ENCODE peak calls at places on chromosomes 16 and 17, in seven cellular contexts. One of them, this sample, is unnamed.

GRCh38 chr16:48435906-48436305 is 50.7 kb upstream of the SIAH1 start:
- DNase-seq in CD4-positive, alpha-beta T cell: no peak
- DNase-seq in astrocyte of the spinal cord: no peak
- DNase-seq in pancreas: no peak
- DNase-seq in mucosa of descending colon: no peak
- DNase-seq in lower leg skin: no peak
- DNase-seq in WTC11: no peak
- DNase-seq in this sample: no peak

GRCh38 chr17:65154770-65155589 is 17.8 kb downstream of the RGS9 start:
- DNase-seq in mucosa of descending colon: peak
- DNase-seq in lower leg skin: no peak
- DNase-seq in astrocyte of the spinal cord: peak
- DNase-seq in CD4-positive, alpha-beta T cell: no peak
- DNase-seq in pancreas: no peak
- DNase-seq in WTC11: no peak
- DNase-seq in this sample: peak

GRCh38 chr16:57534337-57534880 is 2.0 kb downstream of the CCDC102A start:
- DNase-seq in CD4-positive, alpha-beta T cell: no peak
- DNase-seq in astrocyte of the spinal cord: no peak
- DNase-seq in mucosa of descending colon: peak
- DNase-seq in pancreas: no peak
- DNase-seq in WTC11: peak
- DNase-seq in lower leg skin: no peak
- DNase-seq in this sample: no peak

GRCh38 chr16:77807-78443 is at the start of gene MPG:
- DNase-seq in WTC11: peak
- DNase-seq in CD4-positive, alpha-beta T cell: peak
- DNase-seq in pancreas: peak
- DNase-seq in astrocyte of the spinal cord: peak
- DNase-seq in lower leg skin: peak
- DNase-seq in mucosa of descending colon: peak
- DNase-seq in this sample: peak

GRCh38 chr17:46796524-46796923 is 22.0 kb downstream of the WNT3 start:
- DNase-seq in pancreas: no peak
- DNase-seq in lower leg skin: no peak
- DNase-seq in astrocyte of the spinal cord: no peak
- DNase-seq in CD4-positive, alpha-beta T cell: no peak
- DNase-seq in WTC11: no peak
- DNase-seq in mucosa of descending colon: no peak
- DNase-seq in this sample: no peak

GRCh38 chr16:85638695-85639409 is 25.7 kb downstream of the GSE1 start:
- DNase-seq in mucosa of descending colon: no peak
- DNase-seq in astrocyte of the spinal cord: no peak
- DNase-seq in pancreas: peak
- DNase-seq in WTC11: no peak
- DNase-seq in lower leg skin: no peak
- DNase-seq in CD4-positive, alpha-beta T cell: no peak
- DNase-seq in this sample: no peak

GRCh38 chr17:37699285-37699973 is 45.4 kb downstream of the HNF1B start:
- DNase-seq in lower leg skin: no peak
- DNase-seq in pancreas: no peak
- DNase-seq in WTC11: no peak
- DNase-seq in astrocyte of the spinal cord: no peak
- DNase-seq in CD4-positive, alpha-beta T cell: no peak
- DNase-seq in mucosa of descending colon: no peak
- DNase-seq in this sample: peak

GRCh38 chr16:77833906-77834599 is 45.7 kb downstream of the VAT1L start:
- DNase-seq in mucosa of descending colon: no peak
- DNase-seq in astrocyte of the spinal cord: peak
- DNase-seq in CD4-positive, alpha-beta T cell: no peak
- DNase-seq in pancreas: no peak
- DNase-seq in WTC11: no peak
- DNase-seq in lower leg skin: no peak
- DNase-seq in this sample: peak

GRCh38 chr16:4176794-4177438 is 60.7 kb upstream of the ADCY9 start:
- DNase-seq in lower leg skin: no peak
- DNase-seq in pancreas: no peak
- DNase-seq in WTC11: no peak
- DNase-seq in mucosa of descending colon: no peak
- DNase-seq in astrocyte of the spinal cord: peak
- DNase-seq in CD4-positive, alpha-beta T cell: no peak
- DNase-seq in this sample: peak

GRCh38 chr17:19410875-19411291 is at the start of gene RNF112:
- DNase-seq in astrocyte of the spinal cord: peak
- DNase-seq in pancreas: no peak
- DNase-seq in mucosa of descending colon: no peak
- DNase-seq in WTC11: no peak
- DNase-seq in lower leg skin: peak
- DNase-seq in CD4-positive, alpha-beta T cell: no peak
- DNase-seq in this sample: peak

GRCh38 chr17:69608808-69609494 is 194.5 kb downstream of the MAP2K6 start:
- DNase-seq in mucosa of descending colon: no peak
- DNase-seq in lower leg skin: no peak
- DNase-seq in CD4-positive, alpha-beta T cell: no peak
- DNase-seq in astrocyte of the spinal cord: peak
- DNase-seq in pancreas: no peak
- DNase-seq in WTC11: no peak
- DNase-seq in this sample: peak

GRCh38 chr17:69608114-69608513 is 193.6 kb downstream of the MAP2K6 start:
- DNase-seq in CD4-positive, alpha-beta T cell: no peak
- DNase-seq in lower leg skin: no peak
- DNase-seq in WTC11: no peak
- DNase-seq in astrocyte of the spinal cord: no peak
- DNase-seq in pancreas: no peak
- DNase-seq in mucosa of descending colon: no peak
- DNase-seq in this sample: no peak

GRCh38 chr17:69606142-69606800 is 191.8 kb downstream of the MAP2K6 start:
- DNase-seq in pancreas: no peak
- DNase-seq in CD4-positive, alpha-beta T cell: no peak
- DNase-seq in mucosa of descending colon: no peak
- DNase-seq in lower leg skin: no peak
- DNase-seq in astrocyte of the spinal cord: no peak
- DNase-seq in WTC11: no peak
- DNase-seq in this sample: no peak

GRCh38 chr17:69607162-69607834 is 192.8 kb downstream of the MAP2K6 start:
- DNase-seq in lower leg skin: peak
- DNase-seq in astrocyte of the spinal cord: peak
- DNase-seq in CD4-positive, alpha-beta T cell: no peak
- DNase-seq in pancreas: peak
- DNase-seq in WTC11: peak
- DNase-seq in mucosa of descending colon: peak
- DNase-seq in this sample: peak

GRCh38 chr17:69609495-69610315 is 195.2 kb downstream of the MAP2K6 start:
- DNase-seq in mucosa of descending colon: peak
- DNase-seq in lower leg skin: no peak
- DNase-seq in astrocyte of the spinal cord: peak
- DNase-seq in CD4-positive, alpha-beta T cell: no peak
- DNase-seq in pancreas: no peak
- DNase-seq in WTC11: peak
- DNase-seq in this sample: peak
- TF ChIP-seq CTCF in mucosa of descending colon: no peak
- TF ChIP-seq CTCF in lower leg skin: no peak
- TF ChIP-seq CTCF in astrocyte of the spinal cord: peak
- TF ChIP-seq CTCF in CD4-positive, alpha-beta T cell: no peak
- TF ChIP-seq CTCF in pancreas: peak
- TF ChIP-seq CTCF in WTC11: peak
- TF ChIP-seq CTCF in this sample: peak

DNA sequence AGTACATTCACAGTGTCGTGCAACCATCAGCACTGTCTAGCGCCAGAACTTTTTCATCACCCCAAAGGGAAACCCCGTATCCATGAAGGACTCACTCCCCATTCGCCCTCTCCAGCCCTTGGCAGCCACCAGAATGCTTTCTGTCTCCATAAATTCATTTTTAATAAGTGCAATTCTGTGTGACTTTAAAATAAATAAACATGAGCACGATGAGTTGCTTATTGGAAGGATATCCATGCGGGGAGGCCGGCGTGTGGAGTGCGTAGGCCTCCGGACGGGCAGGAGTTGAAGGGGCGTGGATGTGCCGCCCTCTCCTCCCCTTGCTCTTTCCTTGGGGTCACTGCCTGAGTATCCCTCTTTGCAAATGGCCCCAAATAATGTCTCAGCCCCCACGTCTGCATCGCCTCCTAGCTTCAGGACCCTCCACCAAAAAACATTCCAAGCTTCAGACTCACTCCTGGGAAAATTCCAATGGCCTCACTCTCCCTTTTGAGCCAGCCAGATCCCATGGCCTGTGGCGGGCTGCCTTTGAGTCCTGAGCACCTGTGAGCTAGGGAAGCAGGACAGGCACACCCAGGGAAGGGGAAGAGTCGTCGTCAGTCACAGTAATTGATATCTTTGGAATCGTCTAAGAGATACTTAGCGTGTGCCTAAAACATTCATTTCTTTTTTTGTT is 306.3 kb downstream of the SEC14L1 start:
- DNase-seq in lower leg skin: no peak
- DNase-seq in pancreas: no peak
- DNase-seq in WTC11: no peak
- DNase-seq in CD4-positive, alpha-beta T cell: no peak
- DNase-seq in astrocyte of the spinal cord: no peak
- DNase-seq in mucosa of descending colon: no peak
- DNase-seq in this sample: peak
- TF ChIP-seq CTCF in lower leg skin: no peak
- TF ChIP-seq CTCF in pancreas: no peak
- TF ChIP-seq CTCF in WTC11: no peak
- TF ChIP-seq CTCF in CD4-positive, alpha-beta T cell: no peak
- TF ChIP-seq CTCF in astrocyte of the spinal cord: no peak
- TF ChIP-seq CTCF in mucosa of descending colon: no peak
- TF ChIP-seq CTCF in this sample: peak

DNA sequence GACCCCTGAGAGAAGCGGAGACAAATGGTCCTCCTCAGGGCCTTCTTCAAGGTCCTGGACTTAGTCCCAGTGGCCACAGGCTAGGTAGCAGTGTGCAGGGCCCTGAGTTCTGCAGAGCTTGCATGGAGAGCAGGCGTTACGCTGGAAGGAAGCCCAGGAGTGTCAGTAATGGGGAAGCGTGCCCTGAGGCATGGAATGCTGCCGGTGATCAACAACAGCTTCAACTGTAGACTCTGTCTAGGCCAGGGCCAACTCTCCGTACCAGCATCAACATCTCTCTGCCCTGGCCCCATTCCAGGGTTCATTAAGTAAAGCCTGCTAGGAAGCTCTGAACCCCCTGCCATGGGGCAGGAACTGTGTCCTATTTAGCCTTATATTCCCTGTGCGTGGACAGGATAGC is 568 bp upstream of the TNK1 start:
- DNase-seq in CD4-positive, alpha-beta T cell: no peak
- DNase-seq in mucosa of descending colon: peak
- DNase-seq in WTC11: peak
- DNase-seq in astrocyte of the spinal cord: no peak
- DNase-seq in lower leg skin: peak
- DNase-seq in pancreas: peak
- DNase-seq in this sample: peak
- TF ChIP-seq CTCF in CD4-positive, alpha-beta T cell: no peak
- TF ChIP-seq CTCF in mucosa of descending colon: no peak
- TF ChIP-seq CTCF in WTC11: no peak
- TF ChIP-seq CTCF in astrocyte of the spinal cord: no peak
- TF ChIP-seq CTCF in lower leg skin: no peak
- TF ChIP-seq CTCF in pancreas: no peak
- TF ChIP-seq CTCF in this sample: no peak

GRCh38 chr16:19980866-19981265 is 92.8 kb downstream of the GPR139 start:
- DNase-seq in CD4-positive, alpha-beta T cell: no peak
- DNase-seq in WTC11: peak
- DNase-seq in lower leg skin: no peak
- DNase-seq in mucosa of descending colon: peak
- DNase-seq in pancreas: no peak
- DNase-seq in astrocyte of the spinal cord: no peak
- DNase-seq in this sample: no peak
- TF ChIP-seq CTCF in CD4-positive, alpha-beta T cell: no peak
- TF ChIP-seq CTCF in WTC11: peak
- TF ChIP-seq CTCF in lower leg skin: no peak
- TF ChIP-seq CTCF in mucosa of descending colon: no peak
- TF ChIP-seq CTCF in pancreas: peak
- TF ChIP-seq CTCF in astrocyte of the spinal cord: peak
- TF ChIP-seq CTCF in this sample: peak

GRCh38 chr17:44378171-44378705 is 11.2 kb downstream of the ITGA2B start:
- DNase-seq in CD4-positive, alpha-beta T cell: no peak
- DNase-seq in mucosa of descending colon: no peak
- DNase-seq in WTC11: no peak
- DNase-seq in pancreas: no peak
- DNase-seq in lower leg skin: no peak
- DNase-seq in astrocyte of the spinal cord: no peak
- DNase-seq in this sample: no peak

GRCh38 chr17:44376779-44377178 is 12.7 kb downstream of the ITGA2B start:
- DNase-seq in lower leg skin: no peak
- DNase-seq in astrocyte of the spinal cord: no peak
- DNase-seq in CD4-positive, alpha-beta T cell: no peak
- DNase-seq in pancreas: no peak
- DNase-seq in WTC11: no peak
- DNase-seq in mucosa of descending colon: no peak
- DNase-seq in this sample: no peak

GRCh38 chr17:44374306-44375195 is 10.9 kb upstream of the FAM171A2 start:
- DNase-seq in WTC11: peak
- DNase-seq in CD4-positive, alpha-beta T cell: no peak
- DNase-seq in astrocyte of the spinal cord: no peak
- DNase-seq in mucosa of descending colon: peak
- DNase-seq in pancreas: peak
- DNase-seq in lower leg skin: no peak
- DNase-seq in this sample: no peak

GRCh38 chr17:44375196-44376017 is 11.8 kb upstream of the FAM171A2 start:
- DNase-seq in mucosa of descending colon: no peak
- DNase-seq in CD4-positive, alpha-beta T cell: no peak
- DNase-seq in astrocyte of the spinal cord: no peak
- DNase-seq in lower leg skin: no peak
- DNase-seq in pancreas: peak
- DNase-seq in WTC11: peak
- DNase-seq in this sample: no peak

DNA sequence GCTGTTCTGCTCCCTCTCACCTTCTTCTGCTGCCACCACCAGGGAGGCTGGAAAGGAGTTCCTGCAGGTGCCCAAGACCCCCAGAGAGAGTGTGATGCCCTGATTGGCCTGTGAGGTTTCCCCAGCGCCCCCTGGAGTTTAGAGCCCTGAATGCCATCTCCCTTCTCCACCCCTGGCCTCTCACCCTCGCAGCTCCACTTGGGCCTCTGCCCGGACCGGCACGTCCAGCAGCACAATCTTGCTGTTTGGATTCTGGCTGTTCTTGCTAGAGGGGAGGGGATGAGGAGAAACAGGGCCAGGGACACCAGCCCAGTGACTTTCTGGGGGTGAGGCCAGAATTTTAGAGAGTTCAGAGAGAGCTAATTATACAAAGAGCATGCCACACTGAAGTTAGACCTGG is 12.5 kb upstream of the FAM171A2 start:
- DNase-seq in lower leg skin: no peak
- DNase-seq in mucosa of descending colon: peak
- DNase-seq in CD4-positive, alpha-beta T cell: no peak
- DNase-seq in WTC11: peak
- DNase-seq in astrocyte of the spinal cord: no peak
- DNase-seq in pancreas: peak
- DNase-seq in this sample: no peak
- TF ChIP-seq CTCF in lower leg skin: no peak
- TF ChIP-seq CTCF in mucosa of descending colon: no peak
- TF ChIP-seq CTCF in CD4-positive, alpha-beta T cell: no peak
- TF ChIP-seq CTCF in WTC11: peak
- TF ChIP-seq CTCF in astrocyte of the spinal cord: peak
- TF ChIP-seq CTCF in pancreas: no peak
- TF ChIP-seq CTCF in this sample: peak